ENCODE peak calls at places on chromosomes 2 and 18, in eight cellular contexts. K, Q, I, P, O, V, R and E are unnamed samples.
A peak's percentile ranks its signal among the peaks of the same experiment; 100 is the strongest.

GRCh38 chr2:206783718-206784117 is 18.3 kb downstream of the FASTKD2 start:
- DNase-seq in Q (peak; percentile 52), I (no peak), K (no peak), V (no peak), P (no peak), R (peak; percentile 28), O (peak; percentile 42), E (peak; percentile 32)

GRCh38 chr18:58645398-58645797 is 16.5 kb upstream of the ALPK2 start:
- DNase-seq in O (no peak), V (peak; percentile 94), R (peak; percentile 20), Q (no peak), I (no peak), P (no peak), K (no peak), E (no peak)

GRCh38 chr2:64905338-64906024 is 83.7 kb upstream of the SLC1A4 start:
- DNase-seq in O (no peak), Q (no peak), I (no peak), K (no peak), V (no peak), R (peak; percentile 20), P (no peak), E (no peak)

GRCh38 chr2:68879296-68879695 is 8.1 kb upstream of the BMP10 start:
- DNase-seq in Q (no peak), K (no peak), V (no peak), O (no peak), R (no peak), P (no peak), I (no peak), E (no peak)

GRCh38 chr18:8744038-8744437 is 38.7 kb downstream of the MTCL1 start:
- DNase-seq in R (no peak), K (no peak), Q (no peak), O (no peak), V (no peak), I (no peak), P (no peak), E (no peak)

GRCh38 chr2:19911799-19912509 is 10.2 kb upstream of the TTC32 start:
- DNase-seq in O (no peak), V (peak; percentile 80), P (no peak), R (peak; percentile 96), K (no peak), Q (no peak), I (no peak), E (no peak)

GRCh38 chr2:26534098-26534864 is 56.4 kb upstream of the OTOF start:
- DNase-seq in P (no peak), I (no peak), R (no peak), O (no peak), V (no peak), Q (no peak), K (peak; percentile 26), E (no peak)

GRCh38 chr18:79484661-79485621 is 89.2 kb downstream of the NFATC1 start:
- DNase-seq in K (peak; percentile 71), P (peak; percentile 85), V (peak; percentile 99), R (peak; percentile 95), I (no peak), Q (peak; percentile 77), O (no peak), E (peak; percentile 41)

GRCh38 chr2:203685081-203685621 is 21.3 kb upstream of the CD28 start:
- DNase-seq in R (peak; percentile 79), K (no peak), O (no peak), I (no peak), V (peak; percentile 99), P (peak; percentile 71), Q (no peak), E (no peak)

GRCh38 chr18:47791461-47791860 is 139.0 kb downstream of the SMAD2 start:
- DNase-seq in V (no peak), I (no peak), P (no peak), Q (no peak), K (no peak), O (no peak), R (no peak), E (no peak)

GRCh38 chr2:236637691-236638569 is 68.3 kb downstream of the ACKR3 start:
- DNase-seq in K (peak; percentile 50), I (no peak), P (no peak), R (peak; percentile 13), Q (no peak), O (no peak), V (peak; percentile 58), E (no peak)

GRCh38 chr2:158688722-158689121 is 106.4 kb upstream of the DAPL1 start:
- DNase-seq in K (no peak), Q (no peak), I (no peak), P (no peak), O (no peak), R (peak; percentile 91), V (peak; percentile 74), E (no peak)

GRCh38 chr2:208254871-208255556 is at the start of gene IDH1:
- DNase-seq in O (peak; percentile 99), I (peak; percentile 98), V (peak; percentile 89), P (peak; percentile 81), R (peak; percentile 98), K (peak; percentile 97), Q (peak; percentile 98), E (peak; percentile 100)
- TF ChIP-seq CTCF in O (no peak), I (peak; percentile 67), V (peak; percentile 44), P (peak; percentile 48), R (peak; percentile 56), K (peak; percentile 29), Q (peak; percentile 72), E (peak; percentile 9)

GRCh38 chr2:28155627-28156026 is 237.0 kb upstream of the FOSL2 start:
- DNase-seq in I (no peak), V (no peak), Q (peak; percentile 58), R (no peak), P (no peak), O (peak; percentile 39), K (no peak), E (no peak)
- TF ChIP-seq CTCF in I (peak; percentile 75), V (peak; percentile 59), Q (peak; percentile 89), R (peak; percentile 44), P (peak; percentile 26), O (peak; percentile 55), K (peak; percentile 29), E (peak; percentile 80)

DNA sequence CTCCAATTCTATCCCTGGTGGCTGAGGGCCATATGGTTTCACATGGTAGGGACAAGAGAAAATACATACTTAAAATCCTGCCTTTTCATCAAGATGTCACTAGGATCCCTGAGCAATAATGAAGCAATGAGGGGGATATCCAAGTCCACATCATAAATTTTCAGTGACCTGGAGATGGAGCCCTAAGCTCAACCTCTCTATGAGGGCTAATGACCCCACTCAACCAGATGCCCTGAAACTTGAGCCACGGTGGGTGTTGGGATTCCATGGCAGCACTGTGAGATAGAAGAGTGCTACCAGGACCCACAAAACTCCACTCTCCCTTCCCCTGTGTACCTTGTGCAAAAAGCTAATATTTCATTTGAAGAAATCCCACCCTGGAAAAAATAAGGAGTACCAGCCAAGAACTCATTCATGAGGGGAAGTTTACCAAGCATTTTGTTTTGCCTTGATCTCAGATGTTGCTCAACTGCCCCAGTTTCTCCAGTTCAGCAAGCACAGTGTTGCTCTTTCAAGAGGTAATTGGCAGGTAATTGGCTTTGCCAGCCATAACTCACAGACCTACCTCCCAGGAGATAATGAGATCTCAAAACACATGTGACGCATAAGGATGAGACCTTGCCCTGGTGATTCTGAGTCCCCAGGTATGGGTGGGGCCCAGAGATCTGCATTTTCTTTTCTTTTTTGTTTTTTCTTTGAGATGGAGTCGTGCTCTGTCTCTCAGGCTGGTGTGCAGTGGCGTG is 50.9 kb upstream of the TTC39C start:
- DNase-seq in R (no peak), Q (no peak), P (no peak), O (no peak), V (no peak), I (no peak), K (no peak), E (no peak)
- TF ChIP-seq CTCF in R (no peak), Q (no peak), P (no peak), O (no peak), V (no peak), I (no peak), K (no peak), E (no peak)

DNA sequence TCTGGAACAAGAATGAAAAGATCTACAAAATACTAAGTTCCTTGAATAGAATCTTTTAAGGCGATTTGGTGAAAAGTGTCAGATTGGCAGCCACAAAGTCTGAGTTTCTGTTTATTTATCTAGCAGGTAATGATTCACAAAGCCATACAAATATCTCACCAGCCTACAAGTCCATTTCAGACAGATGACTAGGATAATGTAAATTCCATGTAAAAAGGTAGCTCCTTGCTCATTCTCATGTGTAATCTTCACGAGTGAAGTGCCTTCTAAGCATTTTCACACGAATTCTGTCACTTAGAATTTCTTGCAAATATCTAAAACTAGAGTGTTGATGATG is 221.8 kb upstream of the RBBP8 start:
- DNase-seq in R (no peak), O (no peak), I (no peak), V (no peak), P (no peak), K (no peak), Q (no peak), E (no peak)
- TF ChIP-seq CTCF in R (no peak), O (no peak), I (no peak), V (no peak), P (no peak), K (no peak), Q (no peak), E (no peak)

GRCh38 chr2:194559523-194559922 is 1097.5 kb upstream of the SLC39A10 start:
- DNase-seq in K (no peak), O (no peak), P (no peak), V (no peak), I (no peak), Q (no peak), R (no peak), E (no peak)
- TF ChIP-seq CTCF in K (no peak), O (no peak), P (no peak), V (no peak), I (no peak), Q (no peak), R (no peak), E (no peak)